ENCODE peak calls at places on chromosomes 16 and 17, in six cellular contexts. Y is foreskin fibroblast, K is coronary artery, C is AG10803, I is AG04450, P is fibroblast of lung. D is an unnamed sample.

GRCh38 chr17:75271955-75272847 is 1.2 kb upstream of the MIF4GD start:
- DNase-seq in I (no peak), Y (peak), K (no peak), P (peak), C (peak), D (peak)

GRCh38 chr17:78022425-78022824 is 63.9 kb downstream of the TNRC6C start:
- DNase-seq in C (peak), P (no peak), K (no peak), Y (peak), I (no peak), D (peak)

GRCh38 chr17:76191891-76192290 is 48.4 kb downstream of the RNF157 start:
- DNase-seq in P (no peak), K (no peak), I (no peak), C (no peak), Y (peak), D (no peak)

GRCh38 chr16:74991593-74992403 is 6.9 kb upstream of the WDR59 start:
- DNase-seq in P (peak), C (no peak), Y (no peak), K (no peak), I (no peak), D (no peak)

GRCh38 chr16:88128556-88128955 is 177.3 kb downstream of the BANP start:
- DNase-seq in I (no peak), Y (no peak), P (no peak), K (no peak), C (no peak), D (no peak)

GRCh38 chr17:44865921-44866320 is 18.2 kb downstream of the HIGD1B start:
- DNase-seq in C (peak), P (no peak), I (no peak), Y (peak), K (no peak), D (peak)

GRCh38 chr17:55053855-55054254 is 85.3 kb downstream of the STXBP4 start:
- DNase-seq in K (no peak), Y (peak), I (no peak), C (no peak), P (peak), D (peak)

GRCh38 chr17:42519546-42520444 is 16.2 kb upstream of the NAGLU start:
- DNase-seq in C (peak), Y (peak), I (peak), P (peak), K (peak), D (peak)

GRCh38 chr17:73546770-73547345 is 97.4 kb downstream of the SDK2 start:
- DNase-seq in C (peak), P (no peak), Y (peak), I (no peak), K (no peak), D (peak)

GRCh38 chr17:57335195-57335792 is 79.0 kb downstream of the MSI2 start:
- DNase-seq in I (no peak), Y (no peak), K (no peak), P (no peak), C (no peak), D (no peak)

GRCh38 chr16:28596840-28597691 is at the start of gene SULT1A2:
- DNase-seq in K (no peak), Y (no peak), C (no peak), P (no peak), I (no peak), D (no peak)

GRCh38 chr16:83651871-83652270 is 155.9 kb upstream of the HSBP1 start:
- DNase-seq in P (no peak), Y (no peak), K (no peak), C (no peak), I (no peak), D (no peak)

GRCh38 chr17:45951403-45951802 is 47.6 kb upstream of the STH start:
- DNase-seq in C (no peak), Y (no peak), P (no peak), I (no peak), K (no peak), D (no peak)

DNA sequence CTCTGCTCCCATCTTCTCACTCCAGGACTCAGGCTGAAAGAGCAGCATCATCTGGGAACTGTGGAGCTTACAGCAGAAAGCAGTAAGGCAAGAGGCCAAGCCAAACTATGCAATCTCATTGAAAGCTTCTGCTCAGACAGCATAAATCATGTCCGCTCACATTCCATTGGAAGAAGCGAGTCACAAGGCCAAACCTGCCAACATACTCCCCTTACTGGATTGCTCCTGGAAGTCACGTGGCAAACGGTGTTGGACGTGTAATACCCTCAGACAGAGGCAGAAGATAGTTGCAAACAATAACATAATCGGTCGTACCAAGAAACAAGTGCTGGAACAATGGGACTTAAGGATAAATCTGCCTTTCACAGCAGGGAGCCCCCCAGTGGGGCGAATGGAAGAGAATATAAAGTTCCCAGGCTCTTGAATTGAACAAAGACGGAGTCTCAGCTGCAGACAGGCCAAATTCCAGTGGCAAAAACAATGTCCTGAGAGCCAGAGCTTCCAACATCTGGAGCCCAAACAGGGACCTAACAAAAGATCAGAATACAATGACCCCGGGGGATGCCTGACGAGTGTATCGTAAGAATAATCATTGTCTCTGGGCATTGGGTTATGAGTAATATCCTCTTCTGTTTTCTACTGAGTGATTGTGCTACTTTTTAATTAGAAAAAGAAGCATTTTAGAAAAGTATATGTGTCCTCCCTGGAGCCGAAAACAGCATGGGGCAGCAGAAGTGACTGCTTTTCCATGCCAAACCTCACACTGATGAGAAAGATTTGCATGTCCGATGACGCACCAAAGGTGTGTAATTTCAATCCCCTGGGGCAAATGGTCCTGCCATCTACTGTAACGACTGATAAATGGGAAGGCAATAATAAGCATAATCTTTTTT is 68.4 kb downstream of the CMC2 start:
- DNase-seq in K (peak), I (peak), C (peak), P (peak), Y (peak), D (peak)
- H3K4me3 ChIP-seq in K (no peak), I (no peak), C (peak), P (no peak), Y (peak), D (peak)

GRCh38 chr17:20896153-20896649 is 146.6 kb downstream of the USP22 start:
- DNase-seq in Y (peak), K (peak), C (peak), I (no peak), P (no peak), D (peak)
- TF ChIP-seq CTCF in Y (no peak), K (no peak), C (peak), I (no peak), P (no peak), D (peak)

DNA sequence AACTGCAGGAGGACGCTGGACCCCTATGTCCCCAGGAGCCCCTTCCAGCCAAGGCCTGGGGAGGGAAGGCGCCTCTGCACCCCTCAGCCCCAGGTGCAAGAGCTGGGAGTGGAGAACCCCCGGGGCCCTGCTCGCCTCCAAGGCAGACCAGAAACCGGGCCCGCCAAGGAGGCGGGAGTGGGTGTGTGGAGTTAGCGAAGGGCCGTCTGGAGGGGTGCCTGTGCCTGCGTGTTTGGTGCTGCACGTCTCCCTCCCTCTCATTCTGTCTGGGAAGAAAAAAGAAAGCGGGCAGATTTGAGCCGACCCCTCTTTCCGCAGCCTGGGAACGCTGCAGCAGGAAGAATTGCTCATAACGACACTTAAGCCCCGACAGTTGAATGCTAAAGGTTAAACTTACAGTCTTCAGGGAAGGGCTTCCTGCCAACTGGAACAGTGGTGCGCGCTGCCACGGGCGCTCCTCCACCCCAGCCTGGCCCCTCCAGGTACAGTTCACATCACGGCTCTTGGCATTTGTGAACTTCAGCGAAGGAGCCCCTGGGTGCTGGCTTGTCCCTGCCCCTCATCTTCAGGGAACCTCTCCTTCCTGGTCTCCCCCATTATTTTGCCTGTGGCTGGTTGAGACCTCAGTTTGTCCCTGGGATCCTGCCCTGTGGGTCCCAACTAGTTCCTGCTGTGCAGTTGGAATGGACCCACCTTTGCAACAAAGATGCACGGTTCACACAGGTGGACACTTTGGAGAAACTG is 19.2 kb upstream of the ZFHX3 start:
- DNase-seq in K (peak), Y (peak), P (peak), C (no peak), I (no peak), D (peak)
- H3K4me3 ChIP-seq in K (peak), Y (no peak), P (no peak), C (no peak), I (peak), D (no peak)

DNA sequence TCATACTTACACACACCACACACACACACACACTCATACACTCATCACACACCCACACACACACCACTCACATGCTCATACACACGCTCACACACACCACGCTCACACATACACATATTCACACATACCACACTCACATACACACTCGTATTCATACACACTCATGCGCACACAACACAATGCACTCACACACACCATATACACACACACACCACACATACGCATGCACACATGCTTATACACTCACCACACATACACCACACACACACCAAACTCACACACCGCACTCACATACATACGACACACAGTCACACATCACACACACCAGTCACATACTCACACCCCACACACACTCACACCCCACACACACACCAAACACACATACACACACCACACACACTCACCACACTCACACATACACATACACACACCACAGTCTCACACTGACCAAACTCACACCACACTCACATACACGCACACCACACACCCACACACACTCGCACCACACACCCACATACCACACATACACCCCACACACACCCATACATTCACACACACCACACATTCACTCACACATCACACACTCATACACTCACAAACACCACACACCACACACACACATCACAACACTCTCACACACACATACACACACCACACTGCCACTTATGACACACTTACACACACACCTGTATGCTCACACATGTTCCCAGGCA is 88.9 kb downstream of the IRX5 start:
- DNase-seq in C (no peak), I (no peak), Y (no peak), K (no peak), P (no peak), D (no peak)
- TF ChIP-seq CTCF in C (no peak), I (no peak), Y (no peak), K (no peak), P (no peak), D (no peak)

DNA sequence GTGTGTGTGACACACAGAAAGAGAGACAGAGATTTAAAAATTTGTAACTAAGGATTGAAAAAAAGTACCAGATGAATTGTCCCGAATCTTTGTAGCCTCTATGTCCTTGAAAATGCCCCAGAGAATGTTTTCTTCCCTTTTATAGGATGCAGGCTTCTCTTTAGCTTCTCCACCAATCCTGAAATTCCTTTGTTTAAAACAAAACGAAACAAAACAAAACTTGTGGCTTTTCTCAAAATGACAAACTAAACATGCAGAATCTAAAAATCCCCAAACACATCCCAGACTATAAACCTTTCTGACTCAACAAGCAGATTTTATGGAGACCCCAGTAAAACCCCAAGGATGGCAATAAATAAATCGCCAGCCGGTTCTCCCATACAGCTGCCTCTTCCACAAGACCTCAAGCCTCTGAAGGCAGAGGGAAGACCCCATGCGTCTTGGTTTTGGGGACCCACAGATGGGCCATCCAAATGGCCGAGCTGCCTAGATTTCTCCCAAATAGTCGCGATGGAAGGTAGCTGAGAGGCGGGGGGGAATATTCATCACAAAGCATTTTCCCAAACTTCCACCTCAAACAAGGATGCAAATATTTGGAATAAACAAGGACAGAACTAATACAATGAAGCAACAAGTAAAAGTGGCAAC is 269.5 kb upstream of the FOXF1 start:
- DNase-seq in I (no peak), P (no peak), C (no peak), K (no peak), Y (no peak), D (no peak)
- H3K4me3 ChIP-seq in I (no peak), P (no peak), C (no peak), K (no peak), Y (no peak), D (no peak)

GRCh38 chr17:30717290-30718098 is 107.0 kb downstream of the CRLF3 start:
- DNase-seq in C (no peak), Y (no peak), I (no peak), K (no peak), P (no peak), D (no peak)

GRCh38 chr17:30720013-30720471 is 104.5 kb downstream of the CRLF3 start:
- DNase-seq in P (no peak), Y (no peak), I (no peak), C (no peak), K (no peak), D (no peak)

DNA sequence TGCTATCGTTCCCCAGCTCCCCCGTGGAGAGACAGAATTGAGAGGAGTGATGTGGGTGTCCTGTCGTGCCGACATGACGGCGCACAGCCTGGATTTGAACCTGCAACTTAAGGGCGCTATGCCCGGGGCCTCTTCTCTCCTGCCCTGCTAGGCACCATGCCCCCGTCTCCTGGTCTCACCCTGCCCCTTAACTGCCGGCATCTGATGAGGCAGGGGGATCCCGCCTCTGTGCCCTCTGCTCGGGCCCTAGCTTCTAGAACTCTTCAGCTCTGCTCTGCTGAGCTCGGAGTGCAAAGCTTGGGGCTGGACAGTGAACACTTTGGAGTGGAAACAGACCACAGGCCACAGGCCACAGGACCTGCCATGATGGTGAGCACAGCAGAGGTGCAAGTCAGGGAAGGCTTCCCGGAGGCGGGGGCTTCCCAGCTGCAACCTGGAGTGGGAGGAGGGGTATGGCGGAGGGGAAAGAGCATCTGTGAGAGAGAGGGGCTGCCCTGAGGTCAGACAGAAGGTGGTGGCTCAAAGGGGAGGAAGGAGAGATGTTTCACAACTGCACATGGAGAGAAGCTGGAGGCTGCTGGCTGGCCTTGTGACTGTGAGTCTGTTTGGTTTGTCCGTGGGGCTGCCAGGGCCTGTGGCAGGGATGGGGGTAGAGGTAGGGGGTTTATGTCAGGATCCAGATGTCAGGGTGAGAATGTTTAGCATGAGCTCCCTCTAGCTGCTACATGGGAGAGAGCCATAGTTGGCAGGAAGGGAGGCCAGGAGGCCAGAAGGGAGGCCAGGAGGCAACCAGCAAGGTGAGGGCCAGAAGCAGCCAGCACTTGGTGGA is 107.8 kb downstream of the CRLF3 start:
- DNase-seq in C (peak), K (peak), P (peak), Y (peak), I (no peak), D (peak)
- TF ChIP-seq CTCF in C (peak), K (no peak), P (peak), Y (no peak), I (no peak), D (peak)

GRCh38 chr16:25157476-25157875 is 45.9 kb downstream of the LCMT1 start:
- DNase-seq in C (no peak), K (no peak), Y (no peak), P (no peak), I (no peak), D (no peak)

GRCh38 chr16:25148568-25149215 is 37.1 kb downstream of the LCMT1 start:
- DNase-seq in C (no peak), I (no peak), K (no peak), Y (no peak), P (no peak), D (no peak)

GRCh38 chr16:25155553-25156460 is 44.3 kb downstream of the LCMT1 start:
- DNase-seq in P (no peak), Y (no peak), C (no peak), K (no peak), I (no peak), D (peak)

DNA sequence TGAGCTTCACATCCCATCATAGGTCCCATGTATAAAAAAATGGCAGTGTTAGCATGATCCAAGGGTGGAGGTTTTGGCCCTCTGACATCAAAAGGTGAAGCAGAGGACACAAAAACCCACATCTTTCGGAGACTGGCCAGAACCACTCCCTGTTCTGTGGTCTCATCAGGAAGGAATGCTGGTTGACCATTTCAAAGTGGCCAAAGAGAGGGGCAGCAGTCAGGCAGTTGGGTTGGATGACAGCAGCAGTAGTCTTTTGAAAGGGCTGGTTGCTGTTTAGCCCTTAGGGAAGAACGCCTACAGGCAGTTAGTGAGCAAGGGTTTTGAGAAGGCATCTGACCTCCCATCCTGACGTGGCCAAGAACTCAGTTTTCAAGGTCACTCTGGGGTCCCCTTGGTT is 40.5 kb downstream of the LCMT1 start:
- DNase-seq in C (peak), K (no peak), Y (peak), P (peak), I (no peak), D (peak)
- H3K4me3 ChIP-seq in C (no peak), K (no peak), Y (no peak), P (no peak), I (no peak), D (no peak)

GRCh38 chr17:9728564-9728963 is 62.8 kb downstream of the DHRS7C start:
- DNase-seq in C (no peak), K (no peak), P (no peak), Y (no peak), I (no peak), D (no peak)
- TF ChIP-seq CTCF in C (no peak), K (no peak), P (no peak), Y (no peak), I (no peak), D (no peak)

GRCh38 chr16:67199011-67199807 is at the start of gene ELMO3:
- DNase-seq in Y (peak), C (no peak), I (no peak), K (no peak), P (no peak), D (no peak)
- H3K4me3 ChIP-seq in Y (no peak), C (no peak), I (no peak), K (no peak), P (no peak), D (no peak)

D was measured in fibroblast of mammary gland.